ENCODE peak calls at places on chromosomes 12 and 14, in five cellular contexts. Z is AG09309; O is mammary epithelial cell; B is naive thymus-derived CD4-positive, alpha-beta T cell; E is Panc1. W is an unnamed sample.

GRCh38 chr12:26520154-26520553 is 312.8 kb downstream of the ITPR2 start:
- DNase-seq in B (no peak), O (no peak), Z (no peak), E (no peak), W (no peak)

GRCh38 chr12:28130625-28131598 is 59.3 kb upstream of the CCDC91 start:
- DNase-seq in O (peak; percentile 99), E (peak; percentile 94), B (no peak), Z (peak; percentile 98), W (no peak)

GRCh38 chr12:124776126-124776513 is 87.5 kb downstream of the SCARB1 start:
- DNase-seq in O (no peak), E (no peak), Z (no peak), B (no peak), W (no peak)

GRCh38 chr14:104769324-104770071 is 16.6 kb downstream of the SIVA1 start:
- DNase-seq in O (no peak), Z (no peak), E (no peak), B (no peak), W (no peak)

GRCh38 chr12:6465467-6466183 is 4.9 kb downstream of the VAMP1 start:
- DNase-seq in B (no peak), O (peak; percentile 48), Z (peak; percentile 42), E (peak; percentile 41), W (peak; percentile 81)

GRCh38 chr14:74637184-74637562 is 25.1 kb upstream of the LTBP2 start:
- DNase-seq in Z (no peak), B (no peak), O (no peak), E (no peak), W (no peak)

GRCh38 chr12:111578276-111578970 is 20.7 kb downstream of the ATXN2 start:
- DNase-seq in O (peak; percentile 63), E (peak; percentile 61), B (no peak), Z (no peak), W (no peak)

GRCh38 chr12:103169-103981 is 36.8 kb downstream of the IQSEC3 start:
- DNase-seq in E (no peak), O (no peak), B (no peak), Z (no peak), W (no peak)

GRCh38 chr12:31218203-31219025 is 107.5 kb downstream of the SINHCAF start:
- DNase-seq in E (no peak), O (no peak), B (no peak), Z (no peak), W (no peak)

GRCh38 chr14:29895591-29896043 is 32.0 kb downstream of the PRKD1 start:
- DNase-seq in E (no peak), O (no peak), B (no peak), Z (no peak), W (no peak)

GRCh38 chr12:19643635-19644034 is 204.3 kb downstream of the AEBP2 start:
- DNase-seq in O (peak; percentile 48), B (no peak), Z (peak; percentile 37), E (no peak), W (no peak)

GRCh38 chr12:50922820-50923219 is 29.5 kb upstream of the HIGD1C start:
- DNase-seq in Z (peak; percentile 4), O (no peak), E (no peak), B (no peak), W (no peak)

GRCh38 chr12:2970744-2971143 is 11.5 kb downstream of the TEAD4 start:
- DNase-seq in Z (no peak), O (no peak), B (no peak), E (no peak), W (no peak)

GRCh38 chr14:56342419-56342901 is 224.2 kb downstream of the PELI2 start:
- DNase-seq in E (no peak), B (no peak), O (no peak), Z (peak; percentile 55), W (no peak)

GRCh38 chr12:102851246-102851645 is 65.8 kb downstream of the PAH start:
- DNase-seq in E (no peak), O (no peak), Z (no peak), B (no peak), W (no peak)

GRCh38 chr12:69388371-69388770 is 28.8 kb downstream of the YEATS4 start:
- DNase-seq in Z (peak; percentile 53), E (no peak), O (peak; percentile 37), B (no peak), W (no peak)

GRCh38 chr12:65603428-65604351 is 220.6 kb upstream of the HMGA2 start:
- DNase-seq in E (peak; percentile 57), O (peak; percentile 89), B (no peak), Z (peak; percentile 92), W (peak; percentile 48)

DNA sequence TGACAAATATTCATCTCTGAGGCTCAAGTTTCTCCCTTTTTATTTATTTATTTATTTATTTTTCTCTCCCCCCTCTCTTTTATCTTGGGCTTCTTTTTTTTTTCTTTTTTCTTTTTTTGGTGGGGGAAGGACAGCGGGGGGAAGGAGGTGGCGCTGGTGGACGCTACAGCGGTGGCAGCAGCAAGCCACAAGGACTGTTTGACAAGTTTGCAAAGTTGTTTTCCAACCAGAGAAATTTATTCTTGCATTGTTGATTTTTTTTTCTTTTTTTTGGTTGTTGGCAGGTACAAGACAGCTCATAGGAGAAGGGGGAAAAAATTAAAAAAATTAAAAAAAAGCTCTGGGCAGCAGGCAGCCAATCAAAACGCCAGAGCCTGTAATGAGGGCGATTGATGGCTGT is 36.4 kb downstream of the BCL11B start:
- DNase-seq in O (no peak), E (no peak), B (no peak), Z (no peak), W (no peak)
- H3K4me3 ChIP-seq in O (no peak overlapping the region), E (no peak overlapping the region), B (peak overlapping the region; percentile 52), Z (no peak overlapping the region), W (no peak overlapping the region)

DNA sequence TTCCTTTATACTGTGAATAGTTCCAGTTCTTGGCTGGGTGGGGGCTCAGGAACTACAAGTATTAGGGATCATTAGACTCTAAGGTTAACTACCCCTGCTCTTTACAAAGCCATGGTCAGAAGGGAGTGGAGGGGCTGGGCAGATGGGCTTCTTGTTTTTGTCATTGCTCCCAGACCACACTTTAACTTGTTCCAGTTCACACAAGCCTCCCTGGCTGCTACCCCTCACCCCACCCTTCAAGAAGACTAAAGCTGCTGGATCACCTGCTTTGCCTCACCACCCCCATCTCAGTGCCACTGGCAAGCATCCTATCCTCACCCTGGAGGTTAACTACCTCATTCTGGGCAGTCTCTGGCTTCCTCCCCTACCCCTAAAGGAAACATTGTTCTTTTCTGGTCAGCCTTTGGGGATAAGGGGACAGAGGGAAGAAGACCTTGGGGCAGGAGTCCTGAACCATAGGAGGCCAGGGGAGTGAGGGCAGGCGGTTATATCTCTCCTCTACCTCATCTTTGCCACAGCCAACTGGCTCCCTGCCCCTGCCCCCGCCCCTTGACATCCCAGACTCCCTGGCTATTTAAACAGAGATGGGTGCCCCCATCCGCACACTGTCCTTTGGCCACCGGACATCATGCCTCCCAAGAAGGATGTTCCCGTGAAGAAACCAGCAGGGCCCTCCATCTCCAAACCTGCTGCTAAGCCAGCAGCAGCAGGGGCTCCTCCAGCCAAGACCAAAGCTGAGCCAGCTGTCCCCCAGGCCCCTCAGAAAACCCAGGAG is 1.1 kb downstream of the MYL6B start:
- DNase-seq in E (no peak), B (no peak), O (no peak), Z (no peak), W (no peak)
- H3K4me3 ChIP-seq in E (peak overlapping the region; percentile 66), B (no peak overlapping the region), O (peak overlapping the region; percentile 63), Z (peak overlapping the region; percentile 82), W (no peak overlapping the region)

DNA sequence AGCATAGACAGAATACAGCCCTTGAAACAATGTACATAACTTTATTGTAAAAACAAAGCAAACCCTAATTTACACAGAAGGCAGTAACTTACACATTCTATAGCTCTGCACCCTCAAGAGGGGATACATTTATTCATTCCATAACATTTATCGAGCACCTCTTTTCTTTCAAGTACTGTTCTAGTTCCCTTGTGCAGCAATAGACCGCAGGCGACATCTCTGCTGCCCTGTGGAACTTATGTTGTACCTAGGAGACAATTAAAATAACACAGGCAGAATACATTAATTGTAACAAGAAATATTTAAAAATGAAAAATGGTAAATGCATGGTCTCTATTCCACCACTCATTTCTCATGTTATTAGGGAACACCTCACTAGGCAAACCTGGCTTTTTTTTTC is 1.4 kb upstream of the ARHGDIB start:
- DNase-seq in O (no peak), B (no peak), E (no peak), Z (no peak), W (no peak)
- H3K4me3 ChIP-seq in O (no peak overlapping the region), B (peak overlapping the region; percentile 17), E (no peak overlapping the region), Z (no peak overlapping the region), W (no peak overlapping the region)

DNA sequence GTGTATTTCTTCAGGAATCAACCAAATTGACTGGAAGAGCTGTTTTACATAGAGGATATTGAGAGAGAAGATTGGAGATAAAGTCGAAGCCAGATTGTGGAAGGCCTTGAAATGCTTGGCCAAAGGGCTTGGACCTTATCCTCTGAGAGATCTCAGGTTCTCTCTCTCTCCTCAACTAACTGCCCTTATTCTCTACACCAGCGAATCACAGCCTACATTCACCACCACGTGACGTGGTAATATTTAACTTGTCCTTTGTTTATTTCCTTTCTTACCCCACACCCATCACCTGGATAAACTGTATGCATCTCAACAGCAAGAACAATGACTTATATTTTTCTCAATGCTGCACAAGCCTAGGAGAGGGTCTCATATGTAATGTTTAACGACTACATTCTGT is 207.4 kb downstream of the EFCAB11 start:
- DNase-seq in Z (no peak), O (no peak), E (no peak), B (no peak), W (no peak)
- H3K4me3 ChIP-seq in Z (no peak overlapping the region), O (no peak overlapping the region), E (no peak overlapping the region), B (no peak overlapping the region), W (no peak overlapping the region)

GRCh38 chr12:66713984-66714383 is 35.1 kb upstream of the GRIP1 start:
- DNase-seq in E (no peak), O (no peak), B (no peak), Z (no peak), W (no peak)
- H3K4me3 ChIP-seq in E (no peak overlapping the region), O (no peak overlapping the region), B (peak overlapping the region; percentile 36), Z (no peak overlapping the region), W (no peak overlapping the region)

DNA sequence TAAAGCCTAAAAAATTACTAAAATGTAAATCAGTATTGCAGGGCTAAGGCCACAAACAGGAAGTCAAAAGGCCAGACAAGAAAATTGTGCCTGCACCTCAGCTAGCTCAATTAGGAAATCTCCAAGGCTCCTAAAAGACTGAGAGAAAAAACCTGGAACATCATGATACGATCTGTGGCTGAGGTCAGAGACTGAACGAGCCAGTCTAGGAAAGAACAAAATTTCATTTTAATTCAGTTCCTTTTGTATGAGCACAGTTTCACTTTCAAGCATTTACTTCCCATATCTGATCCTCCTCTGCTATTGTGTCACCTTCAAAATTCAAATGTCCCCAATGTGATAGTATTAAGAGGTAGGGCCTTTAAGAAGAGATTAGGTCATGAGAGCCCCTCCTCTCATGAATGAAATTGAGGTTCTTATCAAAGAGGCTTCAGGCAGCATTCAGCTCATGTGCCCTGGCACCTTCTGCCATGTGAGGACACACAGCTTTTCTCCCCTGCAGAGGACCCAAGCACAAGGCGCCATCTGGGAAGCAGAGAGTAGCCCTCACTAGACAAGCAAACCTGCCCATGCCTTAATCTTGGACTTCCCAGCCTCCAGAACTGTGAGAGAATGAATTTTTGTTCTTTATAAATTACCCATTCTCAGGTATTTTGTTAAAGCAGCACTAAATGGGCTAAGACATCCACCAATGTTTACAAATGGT is 14.9 kb downstream of the PRKAB1 start:
- DNase-seq in Z (no peak), B (no peak), O (no peak), E (no peak), W (no peak)
- H3K4me3 ChIP-seq in Z (no peak overlapping the region), B (no peak overlapping the region), O (no peak overlapping the region), E (no peak overlapping the region), W (no peak overlapping the region)

GRCh38 chr12:4444031-4444430 is 1.6 kb downstream of the FGF6 start:
- DNase-seq in E (no peak), O (no peak), B (no peak), Z (no peak), W (peak; percentile 70)
- H3K4me3 ChIP-seq in E (no peak overlapping the region), O (no peak overlapping the region), B (no peak overlapping the region), Z (no peak overlapping the region), W (no peak overlapping the region)

GRCh38 chr12:87661770-87662402 is 367.3 kb downstream of the C12orf50 start:
- DNase-seq in O (no peak), Z (no peak), E (no peak), B (no peak), W (no peak)
- H3K4me3 ChIP-seq in O (no peak overlapping the region), Z (no peak overlapping the region), E (peak overlapping the region; percentile 34), B (peak overlapping the region; percentile 20), W (no peak overlapping the region)